ENCODE peak calls at places on chromosomes 16 and 17, in six cellular contexts. One of them, this sample, is unnamed. For H3K36me3, the result is how much of the 10 kb centered on the place peaks cover.

GRCh38 chr17:79081571-79082276 is 7.1 kb downstream of the ENGASE start:
- DNase-seq in body of pancreas: no peak
- DNase-seq in hepatocyte: no peak
- DNase-seq in mucosa of descending colon: peak
- DNase-seq in neural progenitor cell: no peak
- DNase-seq in fibroblast of lung: no peak
- DNase-seq in this sample: no peak

GRCh38 chr16:75264531-75264998 is 13.1 kb upstream of the BCAR1 start:
- DNase-seq in neural progenitor cell: no peak
- DNase-seq in body of pancreas: peak
- DNase-seq in fibroblast of lung: no peak
- DNase-seq in hepatocyte: peak
- DNase-seq in mucosa of descending colon: no peak
- DNase-seq in this sample: no peak

GRCh38 chr17:55435408-55435807 is 13.8 kb upstream of the MMD start:
- DNase-seq in mucosa of descending colon: no peak
- DNase-seq in fibroblast of lung: no peak
- DNase-seq in body of pancreas: no peak
- DNase-seq in hepatocyte: no peak
- DNase-seq in neural progenitor cell: no peak
- DNase-seq in this sample: no peak

GRCh38 chr17:74045608-74046007 is 157.9 kb upstream of the RPL38 start:
- DNase-seq in hepatocyte: peak
- DNase-seq in fibroblast of lung: no peak
- DNase-seq in body of pancreas: no peak
- DNase-seq in mucosa of descending colon: no peak
- DNase-seq in neural progenitor cell: peak
- DNase-seq in this sample: no peak

GRCh38 chr16:8685617-8686016 is 11.2 kb downstream of the ABAT start:
- DNase-seq in fibroblast of lung: no peak
- DNase-seq in neural progenitor cell: no peak
- DNase-seq in mucosa of descending colon: no peak
- DNase-seq in hepatocyte: no peak
- DNase-seq in body of pancreas: no peak
- DNase-seq in this sample: no peak

GRCh38 chr17:82848022-82848592 is 8.3 kb upstream of the ZNF750 start:
- DNase-seq in mucosa of descending colon: peak
- DNase-seq in fibroblast of lung: peak
- DNase-seq in body of pancreas: peak
- DNase-seq in neural progenitor cell: no peak
- DNase-seq in hepatocyte: peak
- DNase-seq in this sample: peak

GRCh38 chr17:10210151-10210574 is 11.8 kb upstream of the GAS7 start:
- DNase-seq in mucosa of descending colon: no peak
- DNase-seq in hepatocyte: peak
- DNase-seq in fibroblast of lung: peak
- DNase-seq in body of pancreas: peak
- DNase-seq in neural progenitor cell: no peak
- DNase-seq in this sample: no peak

GRCh38 chr17:16013943-16014407 is 14.4 kb downstream of the TTC19 start:
- DNase-seq in mucosa of descending colon: no peak
- DNase-seq in hepatocyte: peak
- DNase-seq in body of pancreas: no peak
- DNase-seq in fibroblast of lung: peak
- DNase-seq in neural progenitor cell: peak
- DNase-seq in this sample: no peak

GRCh38 chr17:7650509-7651096 is at the start of gene ATP1B2:
- DNase-seq in hepatocyte: peak
- DNase-seq in neural progenitor cell: peak
- DNase-seq in fibroblast of lung: peak
- DNase-seq in mucosa of descending colon: peak
- DNase-seq in body of pancreas: peak
- DNase-seq in this sample: peak

GRCh38 chr17:5922476-5922875 is 147.7 kb upstream of the WSCD1 start:
- DNase-seq in mucosa of descending colon: no peak
- DNase-seq in neural progenitor cell: no peak
- DNase-seq in fibroblast of lung: no peak
- DNase-seq in body of pancreas: no peak
- DNase-seq in hepatocyte: no peak
- DNase-seq in this sample: no peak

GRCh38 chr16:3577302-3577752 is at the start of gene NLRC3:
- DNase-seq in fibroblast of lung: no peak
- DNase-seq in hepatocyte: no peak
- DNase-seq in neural progenitor cell: no peak
- DNase-seq in body of pancreas: no peak
- DNase-seq in mucosa of descending colon: no peak
- DNase-seq in this sample: peak

GRCh38 chr16:23833960-23834685 is 1.7 kb upstream of the PRKCB start:
- DNase-seq in fibroblast of lung: no peak
- DNase-seq in body of pancreas: no peak
- DNase-seq in mucosa of descending colon: no peak
- DNase-seq in neural progenitor cell: no peak
- DNase-seq in hepatocyte: no peak
- DNase-seq in this sample: peak

GRCh38 chr17:4785311-4786110 is 653 bp downstream of the VMO1 start:
- DNase-seq in fibroblast of lung: no peak
- DNase-seq in neural progenitor cell: no peak
- DNase-seq in mucosa of descending colon: peak
- DNase-seq in hepatocyte: no peak
- DNase-seq in body of pancreas: no peak
- DNase-seq in this sample: no peak

GRCh38 chr17:64219571-64219970 is 43.5 kb downstream of the TEX2 start:
- DNase-seq in mucosa of descending colon: no peak
- DNase-seq in hepatocyte: no peak
- DNase-seq in neural progenitor cell: no peak
- DNase-seq in body of pancreas: no peak
- DNase-seq in fibroblast of lung: no peak
- DNase-seq in this sample: no peak

GRCh38 chr16:66947302-66948033 is 12.2 kb downstream of the CES2 start:
- DNase-seq in fibroblast of lung: peak
- DNase-seq in neural progenitor cell: peak
- DNase-seq in mucosa of descending colon: peak
- DNase-seq in body of pancreas: peak
- DNase-seq in hepatocyte: peak
- DNase-seq in this sample: peak

GRCh38 chr17:82160081-82160480 is 52.6 kb downstream of the CCDC57 start:
- DNase-seq in body of pancreas: no peak
- DNase-seq in neural progenitor cell: no peak
- DNase-seq in hepatocyte: no peak
- DNase-seq in fibroblast of lung: no peak
- DNase-seq in mucosa of descending colon: no peak
- DNase-seq in this sample: no peak

GRCh38 chr16:4391635-4392381 is 20.2 kb downstream of the VASN start:
- DNase-seq in body of pancreas: no peak
- DNase-seq in neural progenitor cell: peak
- DNase-seq in mucosa of descending colon: peak
- DNase-seq in fibroblast of lung: no peak
- DNase-seq in hepatocyte: no peak
- DNase-seq in this sample: peak

GRCh38 chr17:57872536-57872935 is 22.7 kb upstream of the MRPS23 start:
- DNase-seq in neural progenitor cell: no peak
- DNase-seq in fibroblast of lung: no peak
- DNase-seq in mucosa of descending colon: peak
- DNase-seq in hepatocyte: no peak
- DNase-seq in body of pancreas: no peak
- DNase-seq in this sample: no peak

GRCh38 chr17:297758-298157 is 54.8 kb downstream of the RPH3AL start:
- DNase-seq in fibroblast of lung: no peak
- DNase-seq in neural progenitor cell: no peak
- DNase-seq in body of pancreas: peak
- DNase-seq in hepatocyte: no peak
- DNase-seq in mucosa of descending colon: peak
- DNase-seq in this sample: no peak

GRCh38 chr17:371583-371982 is 19.0 kb upstream of the RPH3AL start:
- DNase-seq in fibroblast of lung: no peak
- DNase-seq in body of pancreas: no peak
- DNase-seq in mucosa of descending colon: no peak
- DNase-seq in hepatocyte: no peak
- DNase-seq in neural progenitor cell: no peak
- DNase-seq in this sample: no peak

GRCh38 chr17:8611671-8612298 is 18.7 kb downstream of the MYH10 start:
- DNase-seq in mucosa of descending colon: no peak
- DNase-seq in body of pancreas: no peak
- DNase-seq in fibroblast of lung: peak
- DNase-seq in hepatocyte: no peak
- DNase-seq in neural progenitor cell: no peak
- DNase-seq in this sample: no peak

GRCh38 chr17:78127240-78127887 is 1.2 kb downstream of the TMC6 start:
- DNase-seq in hepatocyte: peak
- DNase-seq in neural progenitor cell: peak
- DNase-seq in fibroblast of lung: no peak
- DNase-seq in mucosa of descending colon: peak
- DNase-seq in body of pancreas: peak
- DNase-seq in this sample: peak

GRCh38 chr17:78241277-78242023 is 10.0 kb downstream of the TMEM235 start:
- DNase-seq in neural progenitor cell: no peak
- DNase-seq in hepatocyte: no peak
- DNase-seq in fibroblast of lung: peak
- DNase-seq in mucosa of descending colon: no peak
- DNase-seq in body of pancreas: no peak
- DNase-seq in this sample: no peak

GRCh38 chr17:34307110-34307509 is 12.1 kb upstream of the CCL8 start:
- DNase-seq in mucosa of descending colon: no peak
- DNase-seq in body of pancreas: no peak
- DNase-seq in hepatocyte: no peak
- DNase-seq in neural progenitor cell: no peak
- DNase-seq in fibroblast of lung: no peak
- DNase-seq in this sample: no peak

DNA sequence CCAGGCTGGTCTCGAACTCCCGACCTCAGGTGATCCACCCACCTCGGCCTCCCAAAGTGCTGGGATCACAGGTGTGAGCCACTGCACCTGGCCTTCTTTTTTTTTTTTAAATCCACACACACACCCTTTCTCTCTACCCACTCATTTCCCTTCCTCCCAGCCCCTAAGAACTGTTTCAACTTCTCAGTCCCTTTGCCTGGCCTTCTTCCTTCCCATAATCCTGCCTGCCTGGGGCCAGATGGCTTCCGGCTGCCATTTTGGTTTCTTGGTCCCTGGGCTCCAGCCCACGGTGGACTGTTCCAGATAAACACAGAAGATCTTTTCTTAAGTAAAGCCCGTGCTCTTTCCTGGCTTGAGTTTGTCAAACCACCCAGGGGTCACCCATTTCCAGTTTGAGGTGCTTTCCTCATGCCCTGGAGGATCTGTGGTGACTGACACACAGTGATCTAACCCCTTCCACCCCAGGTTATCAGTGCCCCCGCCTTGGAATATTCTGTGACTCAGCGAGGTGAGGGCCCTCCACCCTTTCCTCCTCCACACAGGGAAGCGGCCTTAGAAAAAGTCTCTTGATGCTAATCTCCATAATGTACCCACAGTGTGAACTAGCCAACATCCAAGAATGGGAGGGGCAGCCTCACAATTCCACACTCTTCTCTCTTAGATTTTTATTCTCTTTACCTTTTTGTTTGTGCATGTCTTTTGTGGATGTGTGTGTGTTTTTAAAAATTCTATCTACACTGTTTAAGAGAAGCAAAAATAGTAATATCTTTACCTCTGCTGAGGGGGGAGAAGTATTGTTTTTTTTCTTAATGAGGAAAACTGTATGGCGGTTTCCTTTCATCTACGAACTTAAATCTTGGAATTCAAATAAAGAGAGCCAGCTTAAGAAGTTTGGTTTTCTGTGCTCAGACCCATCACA is 60.0 kb downstream of the CRISPLD2 start:
- DNase-seq in body of pancreas: no peak
- DNase-seq in fibroblast of lung: peak
- DNase-seq in mucosa of descending colon: peak
- DNase-seq in hepatocyte: peak
- DNase-seq in neural progenitor cell: no peak
- DNase-seq in this sample: no peak
- H3K36me3 ChIP-seq in body of pancreas: under half
- H3K36me3 ChIP-seq in fibroblast of lung: under half
- H3K36me3 ChIP-seq in mucosa of descending colon: under half
- H3K36me3 ChIP-seq in hepatocyte: under half
- H3K36me3 ChIP-seq in neural progenitor cell: under half
- H3K36me3 ChIP-seq in this sample: under half

GRCh38 chr17:61793565-61793964 is 69.8 kb downstream of the BRIP1 start:
- DNase-seq in fibroblast of lung: no peak
- DNase-seq in mucosa of descending colon: no peak
- DNase-seq in hepatocyte: no peak
- DNase-seq in neural progenitor cell: no peak
- DNase-seq in body of pancreas: no peak
- DNase-seq in this sample: no peak
- H3K36me3 ChIP-seq in fibroblast of lung: under half
- H3K36me3 ChIP-seq in mucosa of descending colon: under half
- H3K36me3 ChIP-seq in hepatocyte: under half
- H3K36me3 ChIP-seq in neural progenitor cell: under half
- H3K36me3 ChIP-seq in body of pancreas: under half
- H3K36me3 ChIP-seq in this sample: under half

GRCh38 chr17:29358421-29358820 is 31.7 kb upstream of the TAOK1 start:
- DNase-seq in fibroblast of lung: peak
- DNase-seq in mucosa of descending colon: no peak
- DNase-seq in hepatocyte: no peak
- DNase-seq in neural progenitor cell: no peak
- DNase-seq in body of pancreas: no peak
- DNase-seq in this sample: no peak

GRCh38 chr17:29357821-29358232 is 32.3 kb upstream of the TAOK1 start:
- DNase-seq in fibroblast of lung: peak
- DNase-seq in hepatocyte: no peak
- DNase-seq in body of pancreas: no peak
- DNase-seq in neural progenitor cell: no peak
- DNase-seq in mucosa of descending colon: no peak
- DNase-seq in this sample: peak

GRCh38 chr17:29363716-29364115 is 26.4 kb upstream of the TAOK1 start:
- DNase-seq in mucosa of descending colon: no peak
- DNase-seq in neural progenitor cell: no peak
- DNase-seq in fibroblast of lung: no peak
- DNase-seq in hepatocyte: no peak
- DNase-seq in body of pancreas: no peak
- DNase-seq in this sample: no peak

GRCh38 chr17:29357232-29357631 is 32.9 kb upstream of the TAOK1 start:
- DNase-seq in body of pancreas: no peak
- DNase-seq in neural progenitor cell: no peak
- DNase-seq in hepatocyte: no peak
- DNase-seq in fibroblast of lung: no peak
- DNase-seq in mucosa of descending colon: no peak
- DNase-seq in this sample: no peak

DNA sequence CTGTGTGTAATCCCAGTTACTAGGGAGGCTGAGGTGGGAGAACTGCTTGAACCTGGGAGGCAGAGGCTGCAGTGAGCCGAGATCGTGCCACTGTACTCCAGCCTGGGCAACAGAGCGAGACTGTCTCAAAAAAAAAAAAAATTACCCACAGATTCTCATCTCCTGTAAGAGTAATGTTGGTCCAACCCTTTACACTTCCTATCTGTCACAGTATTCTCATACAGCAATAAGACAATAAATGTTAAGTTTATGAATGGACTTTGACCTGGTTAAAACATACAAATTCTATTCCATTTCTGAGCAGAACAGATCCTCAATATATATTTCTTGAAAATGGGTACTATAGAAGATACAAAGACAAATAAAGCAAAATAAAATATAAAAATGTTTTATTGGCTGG is 30.4 kb upstream of the TAOK1 start:
- DNase-seq in body of pancreas: no peak
- DNase-seq in mucosa of descending colon: no peak
- DNase-seq in neural progenitor cell: no peak
- DNase-seq in hepatocyte: no peak
- DNase-seq in fibroblast of lung: no peak
- DNase-seq in this sample: no peak
- H3K36me3 ChIP-seq in body of pancreas: under half
- H3K36me3 ChIP-seq in mucosa of descending colon: under half
- H3K36me3 ChIP-seq in neural progenitor cell: under half
- H3K36me3 ChIP-seq in hepatocyte: under half
- H3K36me3 ChIP-seq in fibroblast of lung: under half
- H3K36me3 ChIP-seq in this sample: under half

GRCh38 chr16:87836346-87836843 is 32.9 kb downstream of the SLC7A5 start:
- DNase-seq in mucosa of descending colon: no peak
- DNase-seq in neural progenitor cell: no peak
- DNase-seq in body of pancreas: no peak
- DNase-seq in hepatocyte: no peak
- DNase-seq in fibroblast of lung: no peak
- DNase-seq in this sample: no peak
- H3K36me3 ChIP-seq in mucosa of descending colon: under half
- H3K36me3 ChIP-seq in neural progenitor cell: under half
- H3K36me3 ChIP-seq in body of pancreas: under half
- H3K36me3 ChIP-seq in hepatocyte: under half
- H3K36me3 ChIP-seq in fibroblast of lung: under half
- H3K36me3 ChIP-seq in this sample: half or more